ENCODE peak calls at places on chromosomes 7 and 10, in ten cellular contexts. One of them, this sample, is unnamed.

GRCh38 chr10:123991622-123992570 is 100.3 kb upstream of the CPXM2 start:
- DNase-seq in CD8-positive, alpha-beta T cell: no peak
- DNase-seq in lower lobe of right lung: peak
- DNase-seq in MM.1S: no peak
- DNase-seq in GM23338: no peak
- DNase-seq in PC-3: no peak
- DNase-seq in gastrocnemius medialis: no peak
- DNase-seq in colonic mucosa: no peak
- DNase-seq in A549: no peak
- DNase-seq in HepG2: no peak
- DNase-seq in this sample: no peak

GRCh38 chr7:44283381-44284211 is 41.8 kb downstream of the CAMK2B start:
- DNase-seq in lower lobe of right lung: peak
- DNase-seq in CD8-positive, alpha-beta T cell: no peak
- DNase-seq in gastrocnemius medialis: peak
- DNase-seq in HepG2: no peak
- DNase-seq in PC-3: no peak
- DNase-seq in MM.1S: no peak
- DNase-seq in colonic mucosa: no peak
- DNase-seq in A549: no peak
- DNase-seq in GM23338: no peak
- DNase-seq in this sample: no peak

GRCh38 chr10:70074147-70074546 is 21.5 kb downstream of the MACROH2A2 start:
- DNase-seq in GM23338: no peak
- DNase-seq in MM.1S: no peak
- DNase-seq in gastrocnemius medialis: no peak
- DNase-seq in HepG2: no peak
- DNase-seq in CD8-positive, alpha-beta T cell: no peak
- DNase-seq in PC-3: no peak
- DNase-seq in lower lobe of right lung: no peak
- DNase-seq in A549: no peak
- DNase-seq in colonic mucosa: no peak
- DNase-seq in this sample: no peak

GRCh38 chr10:132511092-132511491 is 26.5 kb upstream of the INPP5A start:
- DNase-seq in CD8-positive, alpha-beta T cell: no peak
- DNase-seq in gastrocnemius medialis: no peak
- DNase-seq in GM23338: no peak
- DNase-seq in MM.1S: no peak
- DNase-seq in A549: no peak
- DNase-seq in HepG2: no peak
- DNase-seq in PC-3: no peak
- DNase-seq in colonic mucosa: no peak
- DNase-seq in lower lobe of right lung: no peak
- DNase-seq in this sample: peak

GRCh38 chr7:63925626-63926460 is 72.8 kb upstream of the ZNF722 start:
- DNase-seq in A549: no peak
- DNase-seq in GM23338: no peak
- DNase-seq in colonic mucosa: peak
- DNase-seq in lower lobe of right lung: peak
- DNase-seq in gastrocnemius medialis: peak
- DNase-seq in HepG2: no peak
- DNase-seq in MM.1S: peak
- DNase-seq in PC-3: peak
- DNase-seq in CD8-positive, alpha-beta T cell: peak
- DNase-seq in this sample: peak

GRCh38 chr10:90871279-90871760 is 454 bp upstream of the RPP30 start:
- DNase-seq in MM.1S: peak
- DNase-seq in HepG2: peak
- DNase-seq in A549: peak
- DNase-seq in gastrocnemius medialis: peak
- DNase-seq in GM23338: peak
- DNase-seq in lower lobe of right lung: no peak
- DNase-seq in PC-3: no peak
- DNase-seq in CD8-positive, alpha-beta T cell: no peak
- DNase-seq in colonic mucosa: peak
- DNase-seq in this sample: peak

GRCh38 chr10:43606323-43607198 is at the start of gene ZNF485:
- DNase-seq in CD8-positive, alpha-beta T cell: peak
- DNase-seq in GM23338: peak
- DNase-seq in MM.1S: peak
- DNase-seq in colonic mucosa: peak
- DNase-seq in lower lobe of right lung: peak
- DNase-seq in gastrocnemius medialis: peak
- DNase-seq in PC-3: peak
- DNase-seq in HepG2: peak
- DNase-seq in A549: peak
- DNase-seq in this sample: peak

GRCh38 chr10:18204050-18204449 is 63.8 kb downstream of the CACNB2 start:
- DNase-seq in GM23338: no peak
- DNase-seq in A549: no peak
- DNase-seq in lower lobe of right lung: no peak
- DNase-seq in gastrocnemius medialis: no peak
- DNase-seq in HepG2: no peak
- DNase-seq in CD8-positive, alpha-beta T cell: no peak
- DNase-seq in MM.1S: no peak
- DNase-seq in PC-3: no peak
- DNase-seq in colonic mucosa: no peak
- DNase-seq in this sample: no peak

GRCh38 chr10:102229810-102230263 is 3.7 kb downstream of the ELOVL3 start:
- DNase-seq in MM.1S: peak
- DNase-seq in PC-3: peak
- DNase-seq in GM23338: peak
- DNase-seq in colonic mucosa: peak
- DNase-seq in lower lobe of right lung: peak
- DNase-seq in HepG2: peak
- DNase-seq in gastrocnemius medialis: peak
- DNase-seq in A549: peak
- DNase-seq in CD8-positive, alpha-beta T cell: peak
- DNase-seq in this sample: peak

GRCh38 chr10:102230264-102230860 is 4.3 kb downstream of the ELOVL3 start:
- DNase-seq in GM23338: peak
- DNase-seq in PC-3: peak
- DNase-seq in CD8-positive, alpha-beta T cell: no peak
- DNase-seq in HepG2: no peak
- DNase-seq in MM.1S: no peak
- DNase-seq in gastrocnemius medialis: peak
- DNase-seq in colonic mucosa: peak
- DNase-seq in lower lobe of right lung: peak
- DNase-seq in A549: peak
- DNase-seq in this sample: peak

GRCh38 chr10:102233997-102234396 is 7.3 kb downstream of the PITX3 start:
- DNase-seq in PC-3: no peak
- DNase-seq in A549: no peak
- DNase-seq in HepG2: no peak
- DNase-seq in colonic mucosa: no peak
- DNase-seq in lower lobe of right lung: no peak
- DNase-seq in gastrocnemius medialis: no peak
- DNase-seq in CD8-positive, alpha-beta T cell: no peak
- DNase-seq in MM.1S: no peak
- DNase-seq in GM23338: no peak
- DNase-seq in this sample: no peak

GRCh38 chr10:102231357-102232318 is 5.5 kb downstream of the ELOVL3 start:
- DNase-seq in MM.1S: peak
- DNase-seq in GM23338: peak
- DNase-seq in A549: peak
- DNase-seq in lower lobe of right lung: peak
- DNase-seq in CD8-positive, alpha-beta T cell: peak
- DNase-seq in HepG2: peak
- DNase-seq in PC-3: peak
- DNase-seq in colonic mucosa: peak
- DNase-seq in gastrocnemius medialis: no peak
- DNase-seq in this sample: peak

DNA sequence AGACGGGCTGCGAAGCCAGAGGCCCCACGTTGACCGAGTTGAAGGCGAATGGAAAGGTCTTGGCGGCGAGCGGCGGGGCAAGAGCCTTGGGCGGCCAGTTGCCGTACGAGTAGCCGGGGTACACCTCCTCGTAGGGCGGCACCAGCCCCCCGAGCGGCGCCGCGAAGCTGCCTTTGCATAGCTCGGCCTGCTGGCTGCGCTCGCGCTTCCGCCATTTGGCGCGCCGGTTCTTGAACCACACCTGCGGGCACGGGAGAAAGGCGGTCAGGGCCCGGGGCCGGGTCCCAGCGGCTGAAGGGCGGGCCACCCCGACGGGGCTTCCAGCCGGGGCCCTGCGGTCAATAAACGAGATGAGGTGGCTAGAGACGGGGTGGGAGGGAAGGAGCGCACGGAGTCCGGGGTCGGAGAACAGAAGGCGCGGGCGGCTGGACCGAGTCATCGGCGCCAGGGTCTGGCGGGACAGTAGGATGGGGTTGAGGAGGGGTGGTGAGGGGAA is 4.8 kb downstream of the ELOVL3 start:
- DNase-seq in gastrocnemius medialis: no peak
- DNase-seq in A549: peak
- DNase-seq in lower lobe of right lung: peak
- DNase-seq in HepG2: no peak
- DNase-seq in colonic mucosa: peak
- DNase-seq in MM.1S: peak
- DNase-seq in CD8-positive, alpha-beta T cell: peak
- DNase-seq in PC-3: no peak
- DNase-seq in GM23338: peak
- DNase-seq in this sample: peak
- TF ChIP-seq CTCF in gastrocnemius medialis: no peak
- TF ChIP-seq CTCF in A549: no peak
- TF ChIP-seq CTCF in lower lobe of right lung: peak
- TF ChIP-seq CTCF in HepG2: peak
- TF ChIP-seq CTCF in colonic mucosa: peak
- TF ChIP-seq CTCF in MM.1S: peak
- TF ChIP-seq CTCF in CD8-positive, alpha-beta T cell: no peak
- TF ChIP-seq CTCF in PC-3: no peak
- TF ChIP-seq CTCF in GM23338: peak
- TF ChIP-seq CTCF in this sample: peak

GRCh38 chr10:95290801-95291633 is at the start of gene PDLIM1:
- DNase-seq in colonic mucosa: peak
- DNase-seq in GM23338: peak
- DNase-seq in lower lobe of right lung: peak
- DNase-seq in A549: peak
- DNase-seq in PC-3: peak
- DNase-seq in gastrocnemius medialis: peak
- DNase-seq in MM.1S: peak
- DNase-seq in HepG2: peak
- DNase-seq in CD8-positive, alpha-beta T cell: no peak
- DNase-seq in this sample: peak
- H3K4me3 ChIP-seq in colonic mucosa: peak
- H3K4me3 ChIP-seq in GM23338: peak
- H3K4me3 ChIP-seq in lower lobe of right lung: peak
- H3K4me3 ChIP-seq in A549: peak
- H3K4me3 ChIP-seq in PC-3: peak
- H3K4me3 ChIP-seq in gastrocnemius medialis: peak
- H3K4me3 ChIP-seq in MM.1S: peak
- H3K4me3 ChIP-seq in HepG2: peak
- H3K4me3 ChIP-seq in CD8-positive, alpha-beta T cell: peak
- H3K4me3 ChIP-seq in this sample: peak

GRCh38 chr10:22006379-22006884 is 2.9 kb upstream of the DNAJC1 start:
- DNase-seq in A549: no peak
- DNase-seq in colonic mucosa: no peak
- DNase-seq in GM23338: no peak
- DNase-seq in gastrocnemius medialis: no peak
- DNase-seq in MM.1S: no peak
- DNase-seq in CD8-positive, alpha-beta T cell: no peak
- DNase-seq in PC-3: no peak
- DNase-seq in HepG2: no peak
- DNase-seq in lower lobe of right lung: no peak
- DNase-seq in this sample: no peak

GRCh38 chr10:22003964-22004281 is 393 bp upstream of the DNAJC1 start:
- DNase-seq in HepG2: no peak
- DNase-seq in colonic mucosa: no peak
- DNase-seq in PC-3: no peak
- DNase-seq in lower lobe of right lung: no peak
- DNase-seq in A549: no peak
- DNase-seq in CD8-positive, alpha-beta T cell: no peak
- DNase-seq in GM23338: no peak
- DNase-seq in gastrocnemius medialis: no peak
- DNase-seq in MM.1S: no peak
- DNase-seq in this sample: no peak

GRCh38 chr10:22002531-22003110 is 909 bp downstream of the DNAJC1 start:
- DNase-seq in A549: no peak
- DNase-seq in colonic mucosa: peak
- DNase-seq in gastrocnemius medialis: no peak
- DNase-seq in GM23338: peak
- DNase-seq in MM.1S: peak
- DNase-seq in CD8-positive, alpha-beta T cell: no peak
- DNase-seq in lower lobe of right lung: no peak
- DNase-seq in HepG2: peak
- DNase-seq in PC-3: peak
- DNase-seq in this sample: peak

GRCh38 chr10:22005763-22006162 is 2.2 kb upstream of the DNAJC1 start:
- DNase-seq in lower lobe of right lung: no peak
- DNase-seq in colonic mucosa: no peak
- DNase-seq in MM.1S: peak
- DNase-seq in HepG2: no peak
- DNase-seq in A549: no peak
- DNase-seq in PC-3: no peak
- DNase-seq in CD8-positive, alpha-beta T cell: no peak
- DNase-seq in GM23338: no peak
- DNase-seq in gastrocnemius medialis: no peak
- DNase-seq in this sample: peak

DNA sequence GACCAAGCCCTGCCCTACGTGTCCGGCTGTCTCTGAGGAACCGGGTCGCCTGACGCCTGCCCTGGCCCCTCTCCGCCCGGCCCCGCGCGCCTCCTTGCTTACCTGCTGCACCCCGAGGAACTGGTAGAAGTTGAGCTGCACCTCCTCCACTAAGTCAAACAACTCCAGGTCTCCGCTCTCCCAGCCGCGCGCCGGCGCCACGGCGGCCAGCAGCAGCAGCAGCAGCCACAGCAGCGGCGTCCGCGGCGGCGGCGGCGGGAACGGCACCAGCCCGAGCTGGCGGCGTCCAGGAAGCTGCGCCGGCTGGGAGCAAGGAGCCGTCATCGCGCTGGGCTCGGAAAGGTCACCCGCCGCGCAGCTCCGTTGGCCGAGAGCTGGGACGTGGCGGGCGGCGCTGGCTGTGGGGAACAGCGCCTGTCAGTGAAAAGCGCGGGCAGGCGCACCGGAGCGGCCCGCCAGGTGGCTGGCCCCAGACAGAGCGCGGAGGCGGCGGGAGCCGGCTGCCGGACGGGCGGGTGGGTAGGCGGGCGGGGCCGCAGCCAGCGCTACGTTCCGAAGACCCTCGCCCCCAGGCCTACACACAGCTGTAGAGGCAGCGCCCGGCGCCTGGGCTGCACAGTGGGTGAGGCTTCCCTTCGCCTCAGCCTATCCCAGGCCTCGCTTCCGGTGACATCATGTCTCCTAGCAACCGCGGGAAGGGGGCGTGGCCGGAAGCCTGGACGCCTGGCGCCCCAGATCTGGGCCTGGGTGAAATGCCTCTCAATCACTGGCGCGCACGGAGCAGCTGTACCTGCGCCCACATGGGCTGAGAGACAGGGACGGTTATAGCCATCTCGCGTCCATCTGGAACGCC is at the start of gene DNAJC1:
- DNase-seq in MM.1S: peak
- DNase-seq in gastrocnemius medialis: peak
- DNase-seq in HepG2: peak
- DNase-seq in CD8-positive, alpha-beta T cell: peak
- DNase-seq in colonic mucosa: peak
- DNase-seq in GM23338: peak
- DNase-seq in PC-3: peak
- DNase-seq in A549: peak
- DNase-seq in lower lobe of right lung: peak
- DNase-seq in this sample: peak
- TF ChIP-seq CTCF in MM.1S: peak
- TF ChIP-seq CTCF in gastrocnemius medialis: no peak
- TF ChIP-seq CTCF in HepG2: peak
- TF ChIP-seq CTCF in CD8-positive, alpha-beta T cell: no peak
- TF ChIP-seq CTCF in colonic mucosa: peak
- TF ChIP-seq CTCF in GM23338: no peak
- TF ChIP-seq CTCF in PC-3: no peak
- TF ChIP-seq CTCF in A549: no peak
- TF ChIP-seq CTCF in lower lobe of right lung: no peak
- TF ChIP-seq CTCF in this sample: peak

GRCh38 chr10:30542001-30542861 is 87.3 kb downstream of the LYZL2 start:
- DNase-seq in PC-3: no peak
- DNase-seq in lower lobe of right lung: no peak
- DNase-seq in HepG2: peak
- DNase-seq in MM.1S: no peak
- DNase-seq in A549: no peak
- DNase-seq in CD8-positive, alpha-beta T cell: no peak
- DNase-seq in gastrocnemius medialis: no peak
- DNase-seq in colonic mucosa: no peak
- DNase-seq in GM23338: no peak
- DNase-seq in this sample: peak
- H3K4me3 ChIP-seq in PC-3: no peak
- H3K4me3 ChIP-seq in lower lobe of right lung: no peak
- H3K4me3 ChIP-seq in HepG2: peak
- H3K4me3 ChIP-seq in MM.1S: no peak
- H3K4me3 ChIP-seq in A549: no peak
- H3K4me3 ChIP-seq in CD8-positive, alpha-beta T cell: no peak
- H3K4me3 ChIP-seq in gastrocnemius medialis: no peak
- H3K4me3 ChIP-seq in colonic mucosa: no peak
- H3K4me3 ChIP-seq in GM23338: no peak
- H3K4me3 ChIP-seq in this sample: no peak